ENCODE peak calls at places on chromosomes 6 and 20, in four cellular contexts. J is K562, F is GM12878, Y is HepG2. K is an unnamed sample.

GRCh38 chr6:15312500-15312899 is 66.6 kb downstream of the JARID2 start:
- DNase-seq in J (no peak), F (no peak), Y (no peak), K (no peak)

GRCh38 chr6:31416394-31417014 is 13.1 kb downstream of the MICA start:
- DNase-seq in J (no peak), F (no peak), Y (no peak), K (no peak)

GRCh38 chr6:136412410-136412809 is 122.8 kb upstream of the BCLAF1 start:
- DNase-seq in J (no peak), F (no peak), Y (no peak), K (no peak)

GRCh38 chr6:53513519-53513966 is 31.4 kb downstream of the GCLC start:
- DNase-seq in J (no peak), F (no peak), Y (peak), K (no peak)

GRCh38 chr20:58719971-58720371 is 27.4 kb downstream of the NPEPL1 start:
- DNase-seq in J (no peak), F (no peak), Y (no peak), K (no peak)

GRCh38 chr20:38725959-38726848 is 1.9 kb downstream of the SLC32A1 start:
- DNase-seq in J (peak), F (no peak), Y (peak), K (no peak)

GRCh38 chr6:25639653-25640052 is 12.4 kb upstream of the SCGN start:
- DNase-seq in J (no peak), F (no peak), Y (no peak), K (no peak)

GRCh38 chr6:40138273-40138720 is 204.0 kb upstream of the MOCS1 start:
- DNase-seq in J (peak), F (peak), Y (peak), K (no peak)

GRCh38 chr6:169663468-169663867 is 38.4 kb downstream of the WDR27 start:
- DNase-seq in J (no peak), F (no peak), Y (no peak), K (no peak)

GRCh38 chr20:46562373-46563169 is 12.1 kb upstream of the OCSTAMP start:
- DNase-seq in J (peak), F (no peak), Y (peak), K (peak)

GRCh38 chr6:126067080-126067479 is 80.7 kb downstream of the TRMT11 start:
- DNase-seq in J (no peak), F (no peak), Y (no peak), K (no peak)

GRCh38 chr6:113128020-113128419 is 729.1 kb upstream of the MARCKS start:
- DNase-seq in J (no peak), F (no peak), Y (no peak), K (no peak)

GRCh38 chr6:148693882-148694484 is 52.8 kb upstream of the UST start:
- DNase-seq in J (no peak), F (no peak), Y (no peak), K (no peak)

GRCh38 chr20:59776059-59776603 is 157.3 kb downstream of the SYCP2 start:
- DNase-seq in J (no peak), F (no peak), Y (no peak), K (no peak)

GRCh38 chr6:63821442-63821841 is 185.8 kb downstream of the PHF3 start:
- DNase-seq in J (no peak), F (no peak), Y (no peak), K (no peak)

GRCh38 chr6:159989882-159990480 is 21.1 kb downstream of the IGF2R start:
- DNase-seq in J (no peak), F (no peak), Y (no peak), K (no peak)

GRCh38 chr6:26224940-26225847 is 138.0 kb downstream of the HFE start:
- DNase-seq in J (no peak), F (no peak), Y (no peak), K (no peak)

GRCh38 chr6:158441639-158442308 is 118.1 kb upstream of the TMEM181 start:
- DNase-seq in J (no peak), F (no peak), Y (no peak), K (no peak)

GRCh38 chr6:132964101-132964867 is 149.9 kb downstream of the RPS12 start:
- DNase-seq in J (peak), F (no peak), Y (peak), K (no peak)

GRCh38 chr20:45032781-45033180 is 66.5 kb downstream of the STK4 start:
- DNase-seq in J (no peak), F (no peak), Y (no peak), K (no peak)

GRCh38 chr6:1612902-1613301 is 3.2 kb downstream of the FOXC1 start:
- DNase-seq in J (no peak), F (no peak), Y (no peak), K (no peak)

GRCh38 chr6:88376197-88376596 is 210.1 kb upstream of the CNR1 start:
- DNase-seq in J (no peak), F (no peak), Y (no peak), K (no peak)

GRCh38 chr6:151004415-151005024 is 139.0 kb downstream of the MTHFD1L start:
- DNase-seq in J (no peak), F (no peak), Y (peak), K (no peak)

GRCh38 chr6:155085582-155086253 is 90.6 kb downstream of the TIAM2 start:
- DNase-seq in J (no peak), F (no peak), Y (peak), K (no peak)

GRCh38 chr6:19892250-19892649 is 55.1 kb downstream of the ID4 start:
- DNase-seq in J (no peak), F (no peak), Y (no peak), K (no peak)

GRCh38 chr20:39264506-39265172 is 302.5 kb downstream of the DHX35 start:
- DNase-seq in J (peak), F (no peak), Y (peak), K (peak)

GRCh38 chr6:24522090-24522820 is 27.5 kb downstream of the ALDH5A1 start:
- DNase-seq in J (no peak), F (peak), Y (no peak), K (no peak)

GRCh38 chr20:59163641-59164530 is at the start of gene ZNF831:
- DNase-seq in J (no peak), F (no peak), Y (no peak), K (no peak)

GRCh38 chr6:108690326-108691000 is 129.7 kb downstream of the FOXO3 start:
- DNase-seq in J (no peak), F (no peak), Y (no peak), K (no peak)

GRCh38 chr20:9440891-9441290 is 73.5 kb upstream of the LAMP5 start:
- DNase-seq in J (no peak), F (no peak), Y (no peak), K (no peak)
- TF ChIP-seq FOXK2 in J (no peak), F (no peak), Y (no peak), K (no peak)

GRCh38 chr20:36744243-36744642 is 1.6 kb downstream of the NDRG3 start:
- DNase-seq in J (no peak), F (no peak), Y (no peak), K (no peak)
- TF ChIP-seq FOXM1 in J (no peak), F (no peak), Y (no peak), K (no peak)

GRCh38 chr6:168416531-168416930 is 24.5 kb upstream of the SMOC2 start:
- DNase-seq in J (no peak), F (no peak), Y (no peak), K (no peak)

GRCh38 chr6:168418151-168418551 is 22.8 kb upstream of the SMOC2 start:
- DNase-seq in J (no peak), F (no peak), Y (no peak), K (no peak)

GRCh38 chr6:168417158-168417557 is 23.8 kb upstream of the SMOC2 start:
- DNase-seq in J (no peak), F (no peak), Y (peak), K (no peak)

GRCh38 chr6:168418631-168419250 is 22.2 kb upstream of the SMOC2 start:
- DNase-seq in J (no peak), F (no peak), Y (no peak), K (no peak)

GRCh38 chr6:168417660-168418059 is 23.3 kb upstream of the SMOC2 start:
- DNase-seq in J (no peak), F (no peak), Y (no peak), K (no peak)
- TF ChIP-seq SP1 in J (no peak), F (no peak), Y (no peak), K (no peak)

GRCh38 chr6:79466222-79466834 is 70.9 kb downstream of the LCA5 start:
- DNase-seq in J (no peak), F (no peak), Y (no peak), K (peak)

GRCh38 chr6:79468116-79468515 is 69.1 kb downstream of the LCA5 start:
- DNase-seq in J (no peak), F (no peak), Y (no peak), K (no peak)

GRCh38 chr6:79469381-79470246 is 67.6 kb downstream of the LCA5 start:
- DNase-seq in J (no peak), F (no peak), Y (no peak), K (no peak)

GRCh38 chr6:79468587-79468986 is 68.6 kb downstream of the LCA5 start:
- DNase-seq in J (no peak), F (no peak), Y (no peak), K (peak)

DNA sequence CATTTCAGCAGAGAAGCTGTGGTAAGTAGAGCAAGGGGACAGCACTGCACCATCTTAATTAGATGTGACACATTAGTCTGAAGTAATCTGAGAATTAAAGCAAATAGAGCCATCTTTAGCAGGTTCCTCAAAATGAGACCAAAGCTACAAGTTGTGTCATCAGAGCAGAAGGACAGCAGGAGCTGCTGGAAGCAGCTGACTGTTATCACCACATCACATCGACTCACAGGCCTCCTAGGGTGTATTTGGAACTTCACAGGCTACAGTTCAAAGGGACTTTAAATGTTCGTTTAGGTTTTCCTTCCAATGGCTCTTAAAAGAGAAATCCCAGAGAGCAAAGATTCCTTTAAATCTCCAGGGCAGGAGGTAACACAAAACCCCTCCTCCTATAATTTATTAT is 69.5 kb downstream of the LCA5 start:
- DNase-seq in J (no peak), F (no peak), Y (peak), K (peak)
- TF ChIP-seq FOXK2 in J (no peak), F (no peak), Y (no peak), K (no peak)

GRCh38 chr6:2754396-2754795 is 3.7 kb upstream of the MYLK4 start:
- DNase-seq in J (no peak), F (no peak), Y (no peak), K (no peak)
- TF ChIP-seq FOXM1 in J (no peak), F (no peak), Y (no peak), K (no peak)

DNA sequence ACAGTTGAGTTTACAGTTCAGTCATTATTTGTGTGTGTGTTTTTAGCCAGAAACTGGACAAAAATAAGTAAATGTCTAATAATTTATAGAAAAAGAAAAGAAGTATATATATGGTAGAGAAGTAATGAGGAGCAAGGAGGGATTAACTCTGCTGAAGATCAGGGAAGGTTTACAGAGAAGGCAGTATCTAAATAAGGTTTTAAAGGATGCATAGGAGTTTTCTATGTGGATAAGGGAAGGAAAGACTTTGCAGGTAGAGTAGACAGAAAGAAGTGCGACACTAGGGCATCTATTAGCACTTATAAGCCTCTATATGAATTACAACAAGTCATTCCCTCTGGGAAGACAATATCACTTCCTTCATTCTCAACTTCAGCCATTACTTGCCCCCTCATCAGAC is 34.3 kb downstream of the ISM1 start:
- DNase-seq in J (no peak), F (no peak), Y (no peak), K (no peak)
- TF ChIP-seq SP1 in J (no peak), F (no peak), Y (no peak), K (no peak)

GRCh38 chr6:69630767-69631166 is 166.0 kb downstream of the LMBRD1 start:
- DNase-seq in J (no peak), F (no peak), Y (no peak), K (no peak)
- TF ChIP-seq FOXK2 in J (no peak), F (no peak), Y (no peak), K (no peak)

GRCh38 chr6:119077643-119078448 is 618 bp downstream of the FAM184A start:
- DNase-seq in J (peak), F (no peak), Y (peak), K (peak)
- TF ChIP-seq FOXM1 in J (no peak), F (no peak), Y (no peak), K (no peak)